ENCODE peak calls at places on chromosome 1, in five cellular contexts. E, C, O, B and A are unnamed samples.

GRCh38 chr1:15525043-15525958 is 1.3 kb upstream of the CASP9 start:
- DNase-seq in E (peak; percentile 100), B (peak; percentile 18), C (no peak), O (peak; percentile 31), A (no peak)

GRCh38 chr1:240282061-240282830 is 190.6 kb downstream of the FMN2 start:
- DNase-seq in B (no peak), C (no peak), E (no peak), O (no peak), A (no peak)

GRCh38 chr1:200207711-200208126 is 180.2 kb downstream of the NR5A2 start:
- DNase-seq in B (peak; percentile 29), C (no peak), O (no peak), E (no peak), A (peak; percentile 18)

GRCh38 chr1:78279051-78279450 is 211.7 kb upstream of the PTGFR start:
- DNase-seq in O (no peak), B (peak; percentile 94), C (peak; percentile 98), E (no peak), A (peak; percentile 96)

GRCh38 chr1:87478231-87478630 is 149.6 kb downstream of the LMO4 start:
- DNase-seq in B (peak; percentile 3), O (no peak), E (no peak), C (peak; percentile 8), A (peak; percentile 14)

GRCh38 chr1:164320780-164321683 is 238.0 kb upstream of the PBX1 start:
- DNase-seq in C (no peak), O (peak; percentile 59), B (peak; percentile 26), E (no peak), A (peak; percentile 24)

GRCh38 chr1:36703526-36704208 is 221.0 kb upstream of the CSF3R start:
- DNase-seq in O (peak; percentile 91), E (peak; percentile 72), B (peak; percentile 35), C (peak; percentile 37), A (peak; percentile 77)

GRCh38 chr1:20219991-20220390 is 33.7 kb upstream of the PLA2G2C start:
- DNase-seq in C (no peak), E (no peak), B (no peak), O (no peak), A (no peak)

GRCh38 chr1:23745515-23745914 is 2.2 kb downstream of the ELOA start:
- DNase-seq in E (no peak), O (peak; percentile 40), B (peak; percentile 18), C (peak; percentile 36), A (peak; percentile 70)

GRCh38 chr1:203462878-203463277 is 12.7 kb upstream of the PRELP start:
- DNase-seq in E (peak; percentile 96), O (no peak), B (peak; percentile 18), C (peak; percentile 48), A (peak; percentile 66)

GRCh38 chr1:158112994-158113758 is 67.5 kb upstream of the CD1D start:
- DNase-seq in C (no peak), E (no peak), O (peak; percentile 84), B (peak; percentile 13), A (peak; percentile 35)

GRCh38 chr1:242523968-242524570 is 428 bp downstream of the PLD5 start:
- DNase-seq in O (peak; percentile 77), C (peak; percentile 75), E (peak; percentile 67), B (peak; percentile 23), A (no peak)

GRCh38 chr1:93079685-93080141 is 630 bp downstream of the MTF2 start:
- DNase-seq in C (peak; percentile 11), O (peak; percentile 42), B (no peak), E (peak; percentile 66), A (no peak)

GRCh38 chr1:241219449-241219848 is 137.6 kb downstream of the RGS7 start:
- DNase-seq in B (no peak), O (peak; percentile 24), C (no peak), E (no peak), A (no peak)

GRCh38 chr1:1119272-1119890 is 3.5 kb upstream of the C1orf159 start:
- DNase-seq in E (peak; percentile 46), O (no peak), B (no peak), C (no peak), A (no peak)

GRCh38 chr1:153238536-153238935 is 21.0 kb upstream of the LORICRIN start:
- DNase-seq in O (no peak), B (no peak), E (no peak), C (no peak), A (no peak)

GRCh38 chr1:186503210-186503609 is 42.3 kb upstream of the PDC start:
- DNase-seq in B (no peak), O (no peak), E (no peak), C (no peak), A (no peak)

GRCh38 chr1:15384301-15384901 is 25.3 kb upstream of the EFHD2 start:
- DNase-seq in C (no peak), E (no peak), O (no peak), B (peak; percentile 42), A (peak; percentile 13)

GRCh38 chr1:43947061-43947889 is 525 bp downstream of the IPO13 start:
- DNase-seq in O (no peak), C (no peak), B (no peak), E (no peak), A (no peak)

GRCh38 chr1:9733160-9733789 is 81.7 kb downstream of the PIK3CD start:
- DNase-seq in C (no peak), E (no peak), B (no peak), O (no peak), A (no peak)

GRCh38 chr1:164922585-164922984 is 363.6 kb downstream of the PBX1 start:
- DNase-seq in B (no peak), O (no peak), C (no peak), E (no peak), A (no peak)

GRCh38 chr1:208857471-208857870 is 613.3 kb upstream of the PLXNA2 start:
- DNase-seq in O (no peak), C (no peak), E (no peak), B (no peak), A (no peak)

GRCh38 chr1:54111624-54112023 is 41.2 kb downstream of the CDCP2 start:
- DNase-seq in C (no peak), E (no peak), B (no peak), O (no peak), A (no peak)

GRCh38 chr1:114756949-114757454 is 782 bp downstream of the CSDE1 start:
- DNase-seq in C (peak; percentile 66), B (peak; percentile 29), E (peak; percentile 67), O (peak; percentile 63), A (peak; percentile 66)

GRCh38 chr1:1120096-1120495 is 4.2 kb upstream of the C1orf159 start:
- DNase-seq in C (no peak), E (peak; percentile 60), B (no peak), O (no peak), A (no peak)

GRCh38 chr1:29647581-29647980 is 411.3 kb downstream of the PTPRU start:
- DNase-seq in C (peak; percentile 51), O (no peak), E (no peak), B (no peak), A (no peak)

GRCh38 chr1:59229138-59229537 is 67.8 kb upstream of the FGGY start:
- DNase-seq in C (no peak), O (no peak), E (no peak), B (no peak), A (peak; percentile 71)

GRCh38 chr1:27297903-27298302 is 24.1 kb upstream of the TMEM222 start:
- DNase-seq in B (no peak), O (no peak), E (peak; percentile 60), C (no peak), A (no peak)

GRCh38 chr1:16961297-16962124 is 18.9 kb downstream of the MFAP2 start:
- DNase-seq in B (no peak), E (no peak), C (no peak), O (no peak), A (no peak)
- H3K4me3 ChIP-seq in B (peak overlapping the region; percentile 34), E (peak overlapping the region; percentile 45), C (no peak overlapping the region), O (no peak overlapping the region), A (peak overlapping the region; percentile 49)

GRCh38 chr1:2950926-2951305 is 70.4 kb upstream of the ACTRT2 start:
- DNase-seq in O (no peak), E (no peak), B (no peak), C (no peak), A (no peak)

GRCh38 chr1:2948751-2949680 is 72.3 kb upstream of the ACTRT2 start:
- DNase-seq in E (peak; percentile 59), O (no peak), C (no peak), B (no peak), A (no peak)

GRCh38 chr1:2951856-2952255 is 69.4 kb upstream of the ACTRT2 start:
- DNase-seq in C (no peak), E (peak; percentile 49), O (no peak), B (no peak), A (no peak)

GRCh38 chr1:2948001-2948750 is 73.1 kb upstream of the ACTRT2 start:
- DNase-seq in O (no peak), E (peak; percentile 61), B (no peak), C (no peak), A (no peak)

GRCh38 chr1:2949966-2950925 is 71.0 kb upstream of the ACTRT2 start:
- DNase-seq in B (no peak), C (no peak), E (peak; percentile 74), O (no peak), A (no peak)
- H3K4me3 ChIP-seq in B (no peak overlapping the region), C (no peak overlapping the region), E (no peak overlapping the region), O (no peak overlapping the region), A (no peak overlapping the region)

DNA sequence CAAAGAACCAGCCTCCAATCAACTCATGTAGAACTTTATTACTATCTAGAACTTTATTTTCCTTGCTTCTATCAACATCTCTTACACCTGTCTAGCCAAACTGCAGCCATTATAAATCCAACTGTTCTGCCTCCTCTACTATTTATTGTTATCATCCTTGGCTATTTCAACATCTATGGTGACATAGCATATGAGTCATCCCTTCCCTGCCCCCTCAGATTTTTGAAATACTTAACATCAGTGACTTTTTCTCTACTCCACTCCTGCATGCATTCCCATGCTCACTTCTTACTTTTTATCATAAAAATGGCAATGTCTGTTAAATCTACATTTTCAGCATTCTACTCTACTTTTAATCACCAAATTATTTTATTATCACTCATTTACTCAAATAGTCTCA is 544.9 kb upstream of the NEGR1 start:
- DNase-seq in C (peak; percentile 10), B (peak; percentile 26), E (no peak), O (no peak), A (peak; percentile 24)
- H3K4me3 ChIP-seq in C (no peak overlapping the region), B (no peak overlapping the region), E (no peak overlapping the region), O (no peak overlapping the region), A (no peak overlapping the region)

GRCh38 chr1:151867785-151868403 is 14.4 kb upstream of the THEM5 start:
- DNase-seq in B (peak; percentile 46), O (no peak), C (peak; percentile 83), E (no peak), A (peak; percentile 88)
- H3K4me3 ChIP-seq in B (no peak overlapping the region), O (no peak overlapping the region), C (no peak overlapping the region), E (no peak overlapping the region), A (no peak overlapping the region)